ENCODE peak calls at places on chromosomes 11 and 22, in six cellular contexts. E, D, U, A, J and Q are unnamed samples.

GRCh38 chr11:61163714-61164609 is 2.7 kb upstream of the VPS37C start:
- DNase-seq in A (no peak), J (no peak), E (no peak), U (no peak), D (no peak), Q (no peak)

GRCh38 chr22:23539135-23539838 is 40.8 kb downstream of the IGLL1 start:
- DNase-seq in J (peak; percentile 71), U (peak; percentile 37), A (peak; percentile 67), E (peak; percentile 59), D (peak; percentile 90), Q (peak; percentile 83)

GRCh38 chr11:62449451-62449851 is 30.6 kb downstream of the SCGB1A1 start:
- DNase-seq in A (no peak), U (no peak), D (no peak), J (no peak), E (no peak), Q (peak; percentile 49)

GRCh38 chr11:3105791-3106735 is 48.8 kb upstream of the CARS1 start:
- DNase-seq in U (no peak), D (no peak), J (no peak), A (no peak), E (no peak), Q (no peak)

GRCh38 chr11:33258631-33259184 is 1.5 kb downstream of the HIPK3 start:
- DNase-seq in J (no peak), D (peak; percentile 73), U (no peak), E (no peak), A (no peak), Q (no peak)

GRCh38 chr22:27115816-27116256 is 458.4 kb downstream of the MIAT start:
- DNase-seq in D (peak; percentile 81), U (no peak), A (no peak), J (no peak), E (no peak), Q (peak; percentile 88)

GRCh38 chr22:37571258-37571991 is 8.5 kb downstream of the LGALS2 start:
- DNase-seq in J (no peak), U (no peak), D (no peak), E (no peak), A (no peak), Q (peak; percentile 77)

GRCh38 chr11:98183034-98183433 is 837.7 kb upstream of the CNTN5 start:
- DNase-seq in J (no peak), E (no peak), U (no peak), A (no peak), D (no peak), Q (no peak)

GRCh38 chr11:44303401-44303938 is 6.5 kb downstream of the ALX4 start:
- DNase-seq in D (no peak), A (no peak), J (no peak), U (no peak), E (no peak), Q (no peak)

GRCh38 chr11:17476317-17477083 is at the start of gene ABCC8:
- DNase-seq in U (no peak), A (no peak), E (no peak), D (no peak), J (no peak), Q (peak; percentile 16)

GRCh38 chr22:30809086-30809485 is 114.4 kb downstream of the OSBP2 start:
- DNase-seq in D (no peak), E (no peak), U (no peak), J (no peak), A (no peak), Q (peak; percentile 28)

GRCh38 chr11:65412271-65413076 is 10.1 kb upstream of the NEAT1 start:
- DNase-seq in D (no peak), A (no peak), U (no peak), E (no peak), J (no peak), Q (no peak)

GRCh38 chr11:13956988-13957387 is 5.5 kb upstream of the SPON1 start:
- DNase-seq in A (no peak), D (no peak), J (no peak), U (no peak), E (no peak), Q (no peak)

GRCh38 chr11:130527648-130528300 is 79.3 kb downstream of the ADAMTS15 start:
- DNase-seq in U (no peak), E (no peak), J (no peak), A (no peak), D (peak; percentile 65), Q (peak; percentile 69)

GRCh38 chr11:92342886-92343285 is 118.3 kb downstream of the FAT3 start:
- DNase-seq in E (no peak), D (no peak), U (no peak), J (no peak), A (no peak), Q (no peak)

GRCh38 chr11:86473991-86474833 is 99.5 kb downstream of the CCDC81 start:
- DNase-seq in D (no peak), E (no peak), A (no peak), U (no peak), J (no peak), Q (peak; percentile 53)

GRCh38 chr11:76629133-76629852 is 41.3 kb downstream of the LRRC32 start:
- DNase-seq in E (no peak), J (no peak), D (peak; percentile 88), U (no peak), A (no peak), Q (no peak)

GRCh38 chr11:134397304-134398078 is 14.6 kb downstream of the B3GAT1 start:
- DNase-seq in D (no peak), A (no peak), U (no peak), J (no peak), E (no peak), Q (no peak)

GRCh38 chr11:116853461-116854073 is 16.1 kb upstream of the APOA1 start:
- DNase-seq in A (peak; percentile 70), U (no peak), J (peak; percentile 44), E (no peak), D (peak; percentile 92), Q (peak; percentile 88)

GRCh38 chr11:119816660-119817059 is 87.7 kb upstream of the NECTIN1 start:
- DNase-seq in U (no peak), E (no peak), J (no peak), D (peak; percentile 76), A (no peak), Q (no peak)

GRCh38 chr11:72411623-72412532 is 22.5 kb downstream of the CLPB start:
- DNase-seq in A (peak; percentile 20), E (no peak), U (no peak), J (no peak), D (no peak), Q (peak; percentile 32)

GRCh38 chr22:50252081-50253045 is 1.3 kb upstream of the HDAC10 start:
- DNase-seq in A (peak; percentile 67), J (peak; percentile 68), D (peak; percentile 70), U (no peak), E (peak; percentile 58), Q (peak; percentile 84)

GRCh38 chr11:45110562-45110961 is 35.9 kb upstream of the PRDM11 start:
- DNase-seq in D (peak; percentile 89), A (peak; percentile 58), E (no peak), J (no peak), U (no peak), Q (peak; percentile 85)

GRCh38 chr22:44354288-44354687 is 41.5 kb upstream of the SHISAL1 start:
- DNase-seq in E (no peak), D (no peak), J (no peak), A (no peak), U (no peak), Q (no peak)